ENCODE peak calls at places on chromosomes 7 and 10, in four cellular contexts. K is mesendoderm, J is H1, P is IMR-90. S is an unnamed sample.

GRCh38 chr10:65358565-65358964 is 1567.3 kb upstream of the LRRTM3 start:
- DNase-seq in K (peak; percentile 65), P (no peak), J (no peak), S (peak; percentile 46)

GRCh38 chr10:49653530-49653929 is 25.9 kb upstream of the C10orf53 start:
- DNase-seq in J (no peak), P (no peak), K (no peak), S (no peak)

GRCh38 chr10:114396455-114396854 is 7.8 kb downstream of the AFAP1L2 start:
- DNase-seq in K (no peak), J (no peak), P (no peak), S (no peak)

GRCh38 chr10:47333532-47333931 is 11.3 kb downstream of the GDF2 start:
- DNase-seq in J (no peak), P (no peak), K (no peak), S (no peak)

GRCh38 chr7:5631752-5632151 is 149.7 kb downstream of the RNF216 start:
- DNase-seq in J (no peak), K (no peak), P (no peak), S (no peak)

GRCh38 chr7:7944619-7945282 is 23.8 kb upstream of the GLCCI1 start:
- DNase-seq in J (no peak), P (no peak), K (peak; percentile 9), S (no peak)

GRCh38 chr7:43646603-43647313 is 63.9 kb downstream of the STK17A start:
- DNase-seq in P (peak; percentile 60), J (no peak), K (peak; percentile 31), S (no peak)

GRCh38 chr7:134473861-134474291 is 15.0 kb upstream of the AKR1B1 start:
- DNase-seq in J (no peak), P (peak; percentile 64), K (no peak), S (no peak)

GRCh38 chr10:87844837-87845623 is 18.3 kb downstream of the KLLN start:
- DNase-seq in K (no peak), J (no peak), P (peak; percentile 86), S (no peak)

GRCh38 chr10:35453855-35454532 is 117.7 kb downstream of the CCNY start:
- DNase-seq in J (no peak), P (peak; percentile 74), K (no peak), S (no peak)
- H3K4me1 ChIP-seq in J (peaks cover 22% of the 10 kb centered on the region), P (peaks cover 40% of the 10 kb centered on the region), K (peaks cover 6% of the 10 kb centered on the region), S (peaks cover 6% of the 10 kb centered on the region)

GRCh38 chr7:70092314-70093303 is 494.3 kb downstream of the AUTS2 start:
- DNase-seq in K (no peak), J (no peak), P (peak; percentile 0), S (no peak)

GRCh38 chr7:70098133-70098561 is 499.9 kb downstream of the AUTS2 start:
- DNase-seq in K (no peak), P (no peak), J (no peak), S (no peak)

GRCh38 chr7:70093496-70093895 is 495.2 kb downstream of the AUTS2 start:
- DNase-seq in K (no peak), J (no peak), P (no peak), S (no peak)

GRCh38 chr7:70098905-70099672 is 500.8 kb downstream of the AUTS2 start:
- DNase-seq in J (no peak), K (no peak), P (no peak), S (no peak)

DNA sequence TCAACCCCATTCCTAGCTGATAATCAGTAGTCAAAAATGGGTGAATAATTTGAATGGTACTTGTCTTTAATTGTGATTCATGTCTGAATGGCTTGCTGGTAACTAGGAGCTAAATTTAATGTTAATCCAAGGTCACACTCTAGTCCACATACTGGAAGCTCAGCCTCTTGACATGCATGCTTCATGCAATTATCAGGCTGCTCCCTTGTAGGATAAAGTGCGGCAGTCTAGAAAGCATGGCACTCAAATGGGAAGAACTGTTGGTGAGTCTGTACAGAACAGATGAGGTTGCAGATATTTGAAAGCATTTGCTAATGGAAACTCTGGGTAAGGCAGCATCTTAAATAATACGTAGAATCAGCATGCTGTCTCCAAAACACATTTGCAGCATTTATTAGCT is 499.4 kb downstream of the AUTS2 start:
- DNase-seq in K (no peak), J (no peak), P (no peak), S (no peak)
- H4K5ac ChIP-seq in K (no peak overlapping the region), J (no peak overlapping the region), P (no peak overlapping the region), S (no peak overlapping the region)

GRCh38 chr7:141737836-141738591 is at the start of gene SSBP1:
- DNase-seq in J (peak; percentile 90), K (peak; percentile 98), P (peak; percentile 96), S (peak; percentile 94)
- H2BK15ac ChIP-seq in J (no peak within 1 kb of the TSS), K (no peak within 1 kb of the TSS), P (peak within 1 kb of the TSS; percentile 49), S (no peak within 1 kb of the TSS)

GRCh38 chr7:63789378-63790176 is 209.1 kb upstream of the ZNF722 start:
- DNase-seq in J (no peak), K (no peak), P (no peak), S (no peak)
- H3K4me1 ChIP-seq in J (no peaks in the 10 kb centered on the region), K (no peaks in the 10 kb centered on the region), P (no peaks in the 10 kb centered on the region), S (no peaks in the 10 kb centered on the region)

GRCh38 chr10:84530724-84531325 is 202.4 kb downstream of the CCSER2 start:
- DNase-seq in J (no peak), K (no peak), P (no peak), S (no peak)
- H4K5ac ChIP-seq in J (no peak overlapping the region), K (no peak overlapping the region), P (no peak overlapping the region), S (no peak overlapping the region)

GRCh38 chr7:108073305-108074070 is 56.7 kb downstream of the LAMB4 start:
- DNase-seq in K (no peak), P (no peak), J (no peak), S (no peak)
- H2BK15ac ChIP-seq in K (no peak overlapping the region), P (no peak overlapping the region), J (no peak overlapping the region), S (no peak overlapping the region)

S was measured in H9.